ENCODE peak calls at places on chromosome 12, in six cellular contexts. R, H, W, U, C and N are unnamed samples.

GRCh38 chr12:69059465-69060457 is 126.8 kb upstream of the CPM start:
- DNase-seq in R (peak; percentile 79), H (no peak), W (no peak), U (no peak), C (peak; percentile 54), N (no peak)

GRCh38 chr12:49912846-49913245 is 9.1 kb upstream of the FAIM2 start:
- DNase-seq in R (no peak), H (no peak), W (no peak), U (no peak), C (no peak), N (no peak)

GRCh38 chr12:43969882-43970281 is 134.0 kb downstream of the TMEM117 start:
- DNase-seq in R (no peak), H (no peak), W (no peak), U (no peak), C (peak; percentile 7), N (no peak)

GRCh38 chr12:15580431-15580830 is 208.8 kb downstream of the EPS8 start:
- DNase-seq in R (no peak), H (no peak), W (no peak), U (no peak), C (no peak), N (no peak)

GRCh38 chr12:64782181-64782580 is 23.0 kb upstream of the GNS start:
- DNase-seq in R (no peak), H (no peak), W (no peak), U (no peak), C (no peak), N (no peak)

GRCh38 chr12:115611477-115611876 is 666.0 kb downstream of the MED13L start:
- DNase-seq in R (no peak), H (no peak), W (no peak), U (no peak), C (no peak), N (peak; percentile 33)

GRCh38 chr12:29693962-29694361 is 89.8 kb downstream of the TMTC1 start:
- DNase-seq in R (no peak), H (no peak), W (no peak), U (no peak), C (no peak), N (no peak)

GRCh38 chr12:106417926-106418910 is 60.7 kb downstream of the POLR3B start:
- DNase-seq in R (peak; percentile 38), H (no peak), W (no peak), U (no peak), C (no peak), N (no peak)

GRCh38 chr12:87365423-87365822 is 663.8 kb downstream of the C12orf50 start:
- DNase-seq in R (no peak), H (no peak), W (no peak), U (no peak), C (no peak), N (no peak)

GRCh38 chr12:6370994-6371754 is 4.2 kb downstream of the SCNN1A start:
- DNase-seq in R (no peak), H (no peak), W (no peak), U (peak; percentile 34), C (no peak), N (no peak)

GRCh38 chr12:121214855-121215745 is 5.2 kb downstream of the P2RX4 start:
- DNase-seq in R (peak; percentile 79), H (peak; percentile 40), W (no peak), U (no peak), C (peak; percentile 75), N (no peak)

GRCh38 chr12:117356048-117356447 is 5.4 kb downstream of the NOS1 start:
- DNase-seq in R (no peak), H (no peak), W (no peak), U (no peak), C (no peak), N (no peak)

GRCh38 chr12:112524676-112525425 is 106.1 kb downstream of the PTPN11 start:
- DNase-seq in R (no peak), H (no peak), W (no peak), U (no peak), C (no peak), N (no peak)

GRCh38 chr12:48865441-48866290 is at the start of gene RND1:
- DNase-seq in R (peak; percentile 65), H (peak; percentile 97), W (peak; percentile 96), U (peak; percentile 89), C (peak; percentile 70), N (peak; percentile 93)

GRCh38 chr12:78121969-78122610 is 291.4 kb downstream of the NAV3 start:
- DNase-seq in R (no peak), H (no peak), W (peak; percentile 33), U (no peak), C (no peak), N (no peak)

GRCh38 chr12:75505706-75506312 is 5.6 kb downstream of the KRR1 start:
- DNase-seq in R (no peak), H (peak; percentile 38), W (no peak), U (no peak), C (no peak), N (no peak)

GRCh38 chr12:51531982-51532497 is 59.0 kb upstream of the SCN8A start:
- DNase-seq in R (peak; percentile 34), H (peak; percentile 84), W (peak; percentile 76), U (peak; percentile 24), C (peak; percentile 48), N (peak; percentile 88)

GRCh38 chr12:131736807-131737484 is 26.1 kb downstream of the SFSWAP start:
- DNase-seq in R (no peak), H (no peak), W (no peak), U (no peak), C (peak; percentile 6), N (no peak)

GRCh38 chr12:120651821-120652220 is 11.4 kb downstream of the CABP1 start:
- DNase-seq in R (no peak), H (no peak), W (no peak), U (no peak), C (no peak), N (no peak)

GRCh38 chr12:23684121-23684520 is 265.3 kb downstream of the SOX5 start:
- DNase-seq in R (no peak), H (no peak), W (no peak), U (no peak), C (no peak), N (no peak)

GRCh38 chr12:19945559-19946485 is 422.5 kb upstream of the PDE3A start:
- DNase-seq in R (no peak), H (no peak), W (no peak), U (no peak), C (peak; percentile 3), N (no peak)

GRCh38 chr12:130990034-130990433 is 36.3 kb downstream of the ADGRD1 start:
- DNase-seq in R (no peak), H (no peak), W (no peak), U (no peak), C (no peak), N (no peak)

GRCh38 chr12:38386238-38386985 is 69.8 kb downstream of the ALG10B start:
- DNase-seq in R (no peak), H (peak; percentile 1), W (no peak), U (no peak), C (no peak), N (no peak)

GRCh38 chr12:23721268-23721667 is 228.2 kb downstream of the SOX5 start:
- DNase-seq in R (no peak), H (no peak), W (no peak), U (no peak), C (no peak), N (no peak)

GRCh38 chr12:6020930-6021329 is 75.9 kb upstream of the ANO2 start:
- DNase-seq in R (no peak), H (no peak), W (no peak), U (no peak), C (no peak), N (no peak)

GRCh38 chr12:14900521-14901227 is 15.0 kb upstream of the MGP start:
- DNase-seq in R (no peak), H (no peak), W (no peak), U (no peak), C (no peak), N (no peak)

GRCh38 chr12:117360551-117361311 is 695 bp downstream of the NOS1 start:
- DNase-seq in R (no peak), H (no peak), W (peak; percentile 57), U (no peak), C (no peak), N (peak; percentile 16)

GRCh38 chr12:107818984-107819383 is 44.5 kb downstream of the ASCL4 start:
- DNase-seq in R (peak; percentile 57), H (no peak), W (no peak), U (no peak), C (no peak), N (no peak)

GRCh38 chr12:4240161-4240783 is 33.3 kb upstream of the CCND2 start:
- DNase-seq in R (no peak), H (no peak), W (no peak), U (no peak), C (no peak), N (no peak)

DNA sequence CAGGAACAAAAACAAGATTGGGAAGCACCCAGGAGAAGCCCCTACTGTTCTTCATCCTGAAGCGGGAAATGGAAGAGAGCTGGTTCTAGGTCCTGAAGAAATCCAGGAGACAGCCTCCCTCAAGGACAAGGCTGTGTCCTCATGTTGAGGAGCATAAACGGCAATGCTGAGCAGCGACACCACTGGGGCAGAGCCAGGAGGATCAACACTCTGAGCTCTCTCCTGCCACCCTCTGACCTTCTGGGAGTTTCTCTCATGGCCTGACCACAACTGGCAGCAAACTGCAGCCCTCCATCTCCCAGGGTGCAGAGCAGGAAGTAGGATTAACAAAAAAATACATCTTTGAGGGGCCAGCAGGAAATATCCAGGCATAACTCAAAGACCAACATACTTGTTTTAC is 1292.2 kb upstream of the TMEM132C start:
- DNase-seq in R (no peak), H (peak; percentile 9), W (no peak), U (no peak), C (no peak), N (peak; percentile 82)
- TF ChIP-seq CTCF in R (no peak), H (no peak), W (no peak), U (no peak), C (no peak), N (no peak)

GRCh38 chr12:93725531-93725930 is 48.4 kb downstream of the CRADD start:
- DNase-seq in R (no peak), H (no peak), W (no peak), U (no peak), C (no peak), N (no peak)
- H3K4me3 ChIP-seq in R (no peak overlapping the region), H (no peak overlapping the region), W (no peak overlapping the region), U (no peak overlapping the region), C (no peak overlapping the region), N (no peak overlapping the region)

GRCh38 chr12:21529456-21529855 is 3.4 kb downstream of the SPX start:
- DNase-seq in R (no peak), H (no peak), W (no peak), U (no peak), C (no peak), N (no peak)
- TF ChIP-seq CTCF in R (no peak), H (no peak), W (no peak), U (no peak), C (no peak), N (no peak)

GRCh38 chr12:102917026-102917787 is at the start of gene PAH:
- DNase-seq in R (no peak), H (peak; percentile 47), W (peak; percentile 76), U (no peak), C (no peak), N (peak; percentile 50)

GRCh38 chr12:102920271-102920670 is 3.2 kb upstream of the PAH start:
- DNase-seq in R (no peak), H (no peak), W (no peak), U (no peak), C (no peak), N (no peak)

GRCh38 chr12:102921240-102921639 is 4.2 kb upstream of the PAH start:
- DNase-seq in R (no peak), H (no peak), W (no peak), U (no peak), C (no peak), N (no peak)

GRCh38 chr12:102916252-102917025 is 605 bp downstream of the PAH start:
- DNase-seq in R (no peak), H (no peak), W (no peak), U (no peak), C (no peak), N (no peak)

GRCh38 chr12:102918840-102919239 is 1.8 kb upstream of the PAH start:
- DNase-seq in R (no peak), H (no peak), W (no peak), U (no peak), C (no peak), N (no peak)
- H3K4me3 ChIP-seq in R (no peak overlapping the region), H (no peak overlapping the region), W (no peak overlapping the region), U (no peak overlapping the region), C (no peak overlapping the region), N (no peak overlapping the region)